ENCODE peak calls at places on chromosome 1, in four cellular contexts. One of them, this sample, is unnamed.

GRCh38 chr1:27074175-27074780 is 61.6 kb upstream of the TENT5B start:
- DNase-seq in GM12878: no peak
- DNase-seq in K562: peak
- DNase-seq in HepG2: no peak
- DNase-seq in this sample: no peak

GRCh38 chr1:41321277-41321676 is 40.0 kb upstream of the FOXO6 start:
- DNase-seq in GM12878: no peak
- DNase-seq in K562: no peak
- DNase-seq in HepG2: no peak
- DNase-seq in this sample: no peak

GRCh38 chr1:43432171-43432860 is 21.4 kb downstream of the HYI start:
- DNase-seq in GM12878: no peak
- DNase-seq in K562: no peak
- DNase-seq in HepG2: no peak
- DNase-seq in this sample: no peak

GRCh38 chr1:61053712-61054608 is 28.4 kb upstream of the NFIA start:
- DNase-seq in GM12878: no peak
- DNase-seq in K562: peak
- DNase-seq in HepG2: no peak
- DNase-seq in this sample: peak

GRCh38 chr1:51621841-51622454 is 5.1 kb downstream of the OSBPL9 start:
- DNase-seq in GM12878: no peak
- DNase-seq in K562: no peak
- DNase-seq in HepG2: no peak
- DNase-seq in this sample: no peak

GRCh38 chr1:211328866-211329265 is 2.2 kb downstream of the TRAF5 start:
- DNase-seq in GM12878: no peak
- DNase-seq in K562: no peak
- DNase-seq in HepG2: no peak
- DNase-seq in this sample: no peak

GRCh38 chr1:211490038-211490678 is 1.8 kb downstream of the RD3 start:
- DNase-seq in GM12878: no peak
- DNase-seq in K562: no peak
- DNase-seq in HepG2: no peak
- DNase-seq in this sample: no peak

GRCh38 chr1:169604781-169605560 is 18.7 kb upstream of the F5 start:
- DNase-seq in GM12878: peak
- DNase-seq in K562: no peak
- DNase-seq in HepG2: no peak
- DNase-seq in this sample: no peak

GRCh38 chr1:189313488-189313887 is 1164.2 kb downstream of the BRINP3 start:
- DNase-seq in GM12878: no peak
- DNase-seq in K562: no peak
- DNase-seq in HepG2: no peak
- DNase-seq in this sample: peak

GRCh38 chr1:42013881-42014470 is 95.3 kb upstream of the HIVEP3 start:
- DNase-seq in GM12878: no peak
- DNase-seq in K562: no peak
- DNase-seq in HepG2: no peak
- DNase-seq in this sample: no peak

GRCh38 chr1:161071886-161072371 is 2.2 kb upstream of the ARHGAP30 start:
- DNase-seq in GM12878: no peak
- DNase-seq in K562: peak
- DNase-seq in HepG2: peak
- DNase-seq in this sample: peak

GRCh38 chr1:173627269-173627668 is 7.9 kb upstream of the TEX50 start:
- DNase-seq in GM12878: no peak
- DNase-seq in K562: no peak
- DNase-seq in HepG2: no peak
- DNase-seq in this sample: no peak

GRCh38 chr1:53138991-53139884 is 3.2 kb downstream of the SLC1A7 start:
- DNase-seq in GM12878: no peak
- DNase-seq in K562: no peak
- DNase-seq in HepG2: no peak
- DNase-seq in this sample: no peak

GRCh38 chr1:183652547-183653467 is at the start of gene APOBEC4:
- DNase-seq in GM12878: no peak
- DNase-seq in K562: no peak
- DNase-seq in HepG2: no peak
- DNase-seq in this sample: no peak

GRCh38 chr1:174131032-174131638 is 28.2 kb upstream of the RABGAP1L start:
- DNase-seq in GM12878: no peak
- DNase-seq in K562: no peak
- DNase-seq in HepG2: no peak
- DNase-seq in this sample: no peak

GRCh38 chr1:228083871-228084278 is 1.4 kb downstream of the ARF1 start:
- DNase-seq in GM12878: no peak
- DNase-seq in K562: no peak
- DNase-seq in HepG2: no peak
- DNase-seq in this sample: no peak

GRCh38 chr1:228081144-228081543 is 1.4 kb upstream of the ARF1 start:
- DNase-seq in GM12878: no peak
- DNase-seq in K562: no peak
- DNase-seq in HepG2: no peak
- DNase-seq in this sample: no peak

GRCh38 chr1:228081578-228082259 is 789 bp upstream of the ARF1 start:
- DNase-seq in GM12878: no peak
- DNase-seq in K562: peak
- DNase-seq in HepG2: no peak
- DNase-seq in this sample: peak

GRCh38 chr1:228082975-228083870 is 715 bp downstream of the ARF1 start:
- DNase-seq in GM12878: no peak
- DNase-seq in K562: peak
- DNase-seq in HepG2: no peak
- DNase-seq in this sample: peak

GRCh38 chr1:228082260-228082974 is at the start of gene ARF1:
- DNase-seq in GM12878: peak
- DNase-seq in K562: peak
- DNase-seq in HepG2: peak
- DNase-seq in this sample: peak
- TF ChIP-seq POLR2AphosphoS5 in GM12878: peak
- TF ChIP-seq POLR2AphosphoS5 in K562: peak
- TF ChIP-seq POLR2AphosphoS5 in HepG2: peak
- TF ChIP-seq POLR2AphosphoS5 in this sample: peak

GRCh38 chr1:176944606-176945005 is 219.9 kb downstream of the ASTN1 start:
- DNase-seq in GM12878: no peak
- DNase-seq in K562: no peak
- DNase-seq in HepG2: no peak
- DNase-seq in this sample: no peak

GRCh38 chr1:176943783-176944182 is 220.7 kb downstream of the ASTN1 start:
- DNase-seq in GM12878: no peak
- DNase-seq in K562: no peak
- DNase-seq in HepG2: no peak
- DNase-seq in this sample: no peak

GRCh38 chr1:176950736-176951308 is 213.7 kb downstream of the ASTN1 start:
- DNase-seq in GM12878: no peak
- DNase-seq in K562: no peak
- DNase-seq in HepG2: no peak
- DNase-seq in this sample: peak

GRCh38 chr1:176954242-176954641 is 210.3 kb downstream of the ASTN1 start:
- DNase-seq in GM12878: no peak
- DNase-seq in K562: peak
- DNase-seq in HepG2: no peak
- DNase-seq in this sample: peak

GRCh38 chr1:176949033-176949662 is 215.4 kb downstream of the ASTN1 start:
- DNase-seq in GM12878: no peak
- DNase-seq in K562: peak
- DNase-seq in HepG2: peak
- DNase-seq in this sample: peak
- TF ChIP-seq JUNB in GM12878: no peak
- TF ChIP-seq JUNB in K562: no peak
- TF ChIP-seq JUNB in HepG2: no peak
- TF ChIP-seq JUNB in this sample: no peak

GRCh38 chr1:70194601-70195000 is 10.8 kb downstream of the LRRC40 start:
- DNase-seq in GM12878: no peak
- DNase-seq in K562: no peak
- DNase-seq in HepG2: no peak
- DNase-seq in this sample: no peak
- TF ChIP-seq POLR2AphosphoS5 in GM12878: no peak
- TF ChIP-seq POLR2AphosphoS5 in K562: no peak
- TF ChIP-seq POLR2AphosphoS5 in HepG2: no peak
- TF ChIP-seq POLR2AphosphoS5 in this sample: no peak

DNA sequence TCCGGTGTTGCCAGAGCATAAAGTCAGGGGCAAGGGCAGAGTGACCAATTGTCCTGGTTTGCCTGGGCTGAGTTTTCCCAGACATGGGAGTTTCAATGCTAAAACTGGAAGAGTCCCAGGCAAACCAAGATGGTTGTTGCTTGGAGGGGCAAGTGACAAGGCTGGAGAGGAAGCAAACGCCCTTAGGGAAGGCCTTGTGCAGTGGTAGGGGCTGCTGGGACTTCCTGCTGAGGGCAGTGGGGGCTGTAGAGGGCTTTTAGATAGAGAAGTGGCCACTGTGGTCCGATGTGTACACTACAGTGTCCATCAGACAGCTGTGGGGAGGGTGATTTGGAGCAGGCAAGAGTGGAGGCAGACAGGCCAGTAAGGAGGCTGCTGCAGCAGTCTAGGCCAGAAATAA is 7.0 kb upstream of the CELA2A start:
- DNase-seq in GM12878: no peak
- DNase-seq in K562: peak
- DNase-seq in HepG2: no peak
- DNase-seq in this sample: no peak
- TF ChIP-seq JUNB in GM12878: no peak
- TF ChIP-seq JUNB in K562: no peak
- TF ChIP-seq JUNB in HepG2: no peak
- TF ChIP-seq JUNB in this sample: no peak

GRCh38 chr1:225447649-225448048 is 19.8 kb upstream of the LBR start:
- DNase-seq in GM12878: no peak
- DNase-seq in K562: no peak
- DNase-seq in HepG2: no peak
- DNase-seq in this sample: no peak

GRCh38 chr1:225448146-225448805 is 20.4 kb upstream of the LBR start:
- DNase-seq in GM12878: no peak
- DNase-seq in K562: no peak
- DNase-seq in HepG2: peak
- DNase-seq in this sample: no peak

GRCh38 chr1:225450491-225451191 is 22.8 kb upstream of the LBR start:
- DNase-seq in GM12878: no peak
- DNase-seq in K562: no peak
- DNase-seq in HepG2: peak
- DNase-seq in this sample: no peak

GRCh38 chr1:225449774-225450173 is 21.9 kb upstream of the LBR start:
- DNase-seq in GM12878: no peak
- DNase-seq in K562: no peak
- DNase-seq in HepG2: no peak
- DNase-seq in this sample: no peak

DNA sequence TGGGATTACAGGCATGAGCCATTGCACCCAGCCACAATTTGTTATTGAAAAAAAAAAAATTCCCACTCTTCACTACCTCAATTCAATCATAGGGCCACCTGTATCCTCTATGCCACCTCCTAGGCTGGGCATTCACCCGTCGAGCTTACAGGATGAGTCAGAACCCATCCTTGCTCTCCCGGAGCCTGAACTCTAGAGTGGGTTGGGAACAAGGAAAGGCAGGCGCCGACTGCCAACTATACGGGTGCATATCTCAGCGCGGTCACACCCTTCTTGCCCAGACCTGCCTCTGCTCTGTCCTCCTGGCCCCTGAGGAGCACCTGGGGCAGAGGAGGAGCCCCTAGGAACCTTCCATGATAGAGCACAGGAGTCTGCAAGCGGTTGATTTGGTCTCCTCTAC is 21.4 kb upstream of the LBR start:
- DNase-seq in GM12878: no peak
- DNase-seq in K562: no peak
- DNase-seq in HepG2: no peak
- DNase-seq in this sample: no peak
- TF ChIP-seq POLR2AphosphoS5 in GM12878: no peak
- TF ChIP-seq POLR2AphosphoS5 in K562: no peak
- TF ChIP-seq POLR2AphosphoS5 in HepG2: no peak
- TF ChIP-seq POLR2AphosphoS5 in this sample: no peak

GRCh38 chr1:182389619-182390047 is 2.0 kb downstream of the GLUL start:
- DNase-seq in GM12878: no peak
- DNase-seq in K562: no peak
- DNase-seq in HepG2: peak
- DNase-seq in this sample: no peak
- TF ChIP-seq JUNB in GM12878: no peak
- TF ChIP-seq JUNB in K562: no peak
- TF ChIP-seq JUNB in HepG2: no peak
- TF ChIP-seq JUNB in this sample: no peak

DNA sequence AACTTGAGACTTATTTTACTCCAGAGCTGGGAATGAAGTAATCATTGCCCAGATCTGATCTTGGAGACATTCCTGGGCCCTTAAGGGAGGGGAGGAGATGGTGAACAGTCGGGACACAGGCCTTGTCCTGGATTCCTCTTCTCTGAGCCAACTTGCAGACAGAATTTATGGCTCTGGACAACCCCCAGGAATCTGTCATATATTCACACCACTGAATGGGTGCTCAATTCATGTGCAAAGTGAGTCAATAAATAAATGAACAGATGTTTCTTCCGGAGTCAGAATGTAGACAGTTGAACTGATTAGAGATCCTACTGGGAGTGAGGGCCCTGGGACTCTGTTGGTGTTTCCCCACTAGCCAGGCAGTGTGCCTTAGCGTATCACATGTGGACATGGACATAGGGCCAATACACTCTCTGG is 2.6 kb downstream of the TUFT1 start:
- DNase-seq in GM12878: no peak
- DNase-seq in K562: no peak
- DNase-seq in HepG2: no peak
- DNase-seq in this sample: no peak
- TF ChIP-seq POLR2AphosphoS5 in GM12878: no peak
- TF ChIP-seq POLR2AphosphoS5 in K562: no peak
- TF ChIP-seq POLR2AphosphoS5 in HepG2: no peak
- TF ChIP-seq POLR2AphosphoS5 in this sample: no peak

GRCh38 chr1:48790397-48790796 is 13.7 kb upstream of the BEND5 start:
- DNase-seq in GM12878: no peak
- DNase-seq in K562: no peak
- DNase-seq in HepG2: no peak
- DNase-seq in this sample: no peak
- TF ChIP-seq JUNB in GM12878: no peak
- TF ChIP-seq JUNB in K562: no peak
- TF ChIP-seq JUNB in HepG2: no peak
- TF ChIP-seq JUNB in this sample: no peak

DNA sequence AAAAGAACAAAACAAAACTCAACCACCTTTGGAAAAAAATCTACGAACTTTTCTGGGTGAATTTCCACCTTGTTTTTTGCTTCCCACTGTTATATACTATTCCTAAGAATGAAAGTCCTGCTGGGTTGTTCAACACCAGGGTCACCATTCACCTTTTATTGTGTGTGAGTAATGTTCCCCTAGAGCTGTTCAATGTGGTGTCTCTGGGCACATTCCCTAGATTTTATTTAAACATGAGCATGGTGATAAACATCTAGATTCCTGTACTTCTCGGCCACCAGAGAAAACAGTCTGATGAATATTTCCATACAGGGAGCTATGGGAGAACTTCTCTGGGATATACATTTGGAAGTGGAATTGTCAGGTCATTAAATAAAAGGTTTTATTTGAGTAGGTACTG is 13.0 kb downstream of the FMN2 start:
- DNase-seq in GM12878: no peak
- DNase-seq in K562: no peak
- DNase-seq in HepG2: no peak
- DNase-seq in this sample: no peak
- TF ChIP-seq POLR2AphosphoS5 in GM12878: no peak
- TF ChIP-seq POLR2AphosphoS5 in K562: no peak
- TF ChIP-seq POLR2AphosphoS5 in HepG2: no peak
- TF ChIP-seq POLR2AphosphoS5 in this sample: no peak